ENCODE peak calls at places on chromosome 2, in four cellular contexts. J is neural progenitor cell, S is Karpas-422, M is RWPE2. F is an unnamed sample. For H3K4me1, the result is how much of the 10 kb centered on the place peaks cover.

GRCh38 chr2:100744589-100744988 is 75.3 kb upstream of the NPAS2 start:
- DNase-seq in J (no peak), S (no peak), M (no peak), F (peak)

GRCh38 chr2:114218368-114218767 is 224.1 kb upstream of the DPP10 start:
- DNase-seq in J (peak), S (no peak), M (no peak), F (no peak)

GRCh38 chr2:118055512-118056164 is 32.6 kb upstream of the INSIG2 start:
- DNase-seq in J (no peak), S (peak), M (no peak), F (no peak)

GRCh38 chr2:162914161-162914560 is 75.6 kb upstream of the KCNH7 start:
- DNase-seq in J (no peak), S (no peak), M (no peak), F (no peak)

GRCh38 chr2:18630101-18630500 is 40.7 kb upstream of the NT5C1B start:
- DNase-seq in J (no peak), S (no peak), M (no peak), F (peak)

GRCh38 chr2:6674381-6674780 is 191.3 kb downstream of the CMPK2 start:
- DNase-seq in J (peak), S (no peak), M (no peak), F (no peak)

GRCh38 chr2:71934595-71935263 is 212.9 kb downstream of the CYP26B1 start:
- DNase-seq in J (no peak), S (no peak), M (no peak), F (peak)

GRCh38 chr2:164803772-164804466 is 37.7 kb downstream of the COBLL1 start:
- DNase-seq in J (no peak), S (no peak), M (no peak), F (peak)

GRCh38 chr2:96869824-96870630 is at the start of gene SEMA4C:
- DNase-seq in J (peak), S (no peak), M (no peak), F (peak)

GRCh38 chr2:222319576-222320440 is 21.0 kb upstream of the PAX3 start:
- DNase-seq in J (no peak), S (peak), M (peak), F (peak)

GRCh38 chr2:124804014-124804940 is 779.2 kb downstream of the CNTNAP5 start:
- DNase-seq in J (peak), S (peak), M (no peak), F (peak)

GRCh38 chr2:121480826-121481225 is 49.9 kb upstream of the RNU4ATAC start:
- DNase-seq in J (no peak), S (no peak), M (peak), F (peak)

GRCh38 chr2:120868366-120868765 is 132.7 kb downstream of the GLI2 start:
- DNase-seq in J (no peak), S (no peak), M (no peak), F (no peak)

GRCh38 chr2:56515399-56515798 is 331.6 kb downstream of the CCDC85A start:
- DNase-seq in J (no peak), S (no peak), M (no peak), F (no peak)

GRCh38 chr2:203648273-203648672 is 58.2 kb upstream of the CD28 start:
- DNase-seq in J (no peak), S (no peak), M (no peak), F (peak)

GRCh38 chr2:5164806-5165525 is 527.2 kb upstream of the SOX11 start:
- DNase-seq in J (no peak), S (no peak), M (peak), F (peak)

GRCh38 chr2:199602271-199602895 is 144.6 kb upstream of the SATB2 start:
- DNase-seq in J (peak), S (no peak), M (no peak), F (peak)

GRCh38 chr2:108449410-108450200 is 599 bp downstream of the GCC2 start:
- DNase-seq in J (no peak), S (peak), M (no peak), F (peak)

GRCh38 chr2:11571170-11571569 is 37.3 kb downstream of the GREB1 start:
- DNase-seq in J (no peak), S (no peak), M (no peak), F (no peak)

GRCh38 chr2:234724850-234725249 is 227.0 kb upstream of the SH3BP4 start:
- DNase-seq in J (no peak), S (no peak), M (no peak), F (no peak)

GRCh38 chr2:8541636-8542035 is 140.2 kb upstream of the ID2 start:
- DNase-seq in J (no peak), S (no peak), M (peak), F (no peak)

GRCh38 chr2:76667764-76668163 is 854.4 kb downstream of the LRRTM4 start:
- DNase-seq in J (no peak), S (no peak), M (no peak), F (no peak)

GRCh38 chr2:151973901-151974199 is 125.0 kb downstream of the CACNB4 start:
- DNase-seq in J (peak), S (no peak), M (no peak), F (peak)

GRCh38 chr2:193502363-193503035 is 1307.8 kb upstream of the TMEFF2 start:
- DNase-seq in J (peak), S (no peak), M (no peak), F (no peak)

GRCh38 chr2:224987733-224988132 is 54.5 kb downstream of the DOCK10 start:
- DNase-seq in J (no peak), S (no peak), M (no peak), F (peak)

GRCh38 chr2:173001664-173002604 is 73.7 kb upstream of the MAP3K20 start:
- DNase-seq in J (no peak), S (no peak), M (no peak), F (no peak)

GRCh38 chr2:119671011-119671410 is 8.0 kb upstream of the TMEM177 start:
- DNase-seq in J (no peak), S (no peak), M (no peak), F (peak)
- H3K4me1 ChIP-seq in J (under half), S (under half), M (under half), F (under half)

GRCh38 chr2:217827430-217828201 is 175.2 kb downstream of the TNS1 start:
- DNase-seq in J (no peak), S (no peak), M (no peak), F (peak)
- H3K4me1 ChIP-seq in J (under half), S (under half), M (under half), F (under half)

DNA sequence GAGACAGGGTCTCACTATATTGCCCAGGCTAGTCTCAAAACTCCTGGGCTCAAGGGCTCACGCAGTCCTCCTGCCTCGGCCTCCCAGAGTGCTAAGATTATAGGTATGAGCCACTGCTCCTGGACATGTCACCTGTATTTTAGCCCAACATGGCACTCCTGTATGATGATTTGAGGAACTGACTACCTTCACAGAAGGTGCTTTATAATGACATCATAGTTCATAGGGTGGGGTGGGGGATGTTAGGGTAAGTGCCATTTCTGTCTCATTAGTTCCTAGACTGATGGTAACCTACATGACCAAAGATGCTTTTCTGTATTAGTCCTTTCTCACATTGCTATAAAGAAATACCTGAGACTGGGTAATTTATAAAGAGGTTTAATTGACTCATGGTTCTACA is 109.7 kb downstream of the MAP4K4 start:
- DNase-seq in J (no peak), S (no peak), M (no peak), F (no peak)
- H3K4me1 ChIP-seq in J (under half), S (under half), M (under half), F (half or more)

DNA sequence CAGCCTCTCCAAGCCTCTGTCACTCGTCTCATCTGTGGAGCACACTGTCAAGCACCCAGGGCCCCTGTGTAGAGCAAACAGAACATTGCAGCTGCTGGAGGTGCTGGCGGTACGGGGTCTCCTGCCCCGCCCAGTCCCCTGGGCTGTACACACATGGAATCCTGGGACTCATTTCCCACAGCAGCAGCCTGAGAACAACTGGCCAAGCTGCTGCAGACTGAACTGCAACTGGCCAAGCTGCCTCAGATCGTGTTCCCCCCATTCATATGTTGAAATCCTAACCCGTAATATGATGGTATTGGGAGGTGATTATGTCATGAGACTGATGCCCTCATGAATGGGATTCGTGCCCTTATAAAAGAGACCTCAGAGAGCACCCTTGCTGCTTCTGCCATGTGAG is 130.5 kb downstream of the NCK2 start:
- DNase-seq in J (no peak), S (no peak), M (no peak), F (no peak)
- H3K4me1 ChIP-seq in J (under half), S (under half), M (under half), F (under half)

DNA sequence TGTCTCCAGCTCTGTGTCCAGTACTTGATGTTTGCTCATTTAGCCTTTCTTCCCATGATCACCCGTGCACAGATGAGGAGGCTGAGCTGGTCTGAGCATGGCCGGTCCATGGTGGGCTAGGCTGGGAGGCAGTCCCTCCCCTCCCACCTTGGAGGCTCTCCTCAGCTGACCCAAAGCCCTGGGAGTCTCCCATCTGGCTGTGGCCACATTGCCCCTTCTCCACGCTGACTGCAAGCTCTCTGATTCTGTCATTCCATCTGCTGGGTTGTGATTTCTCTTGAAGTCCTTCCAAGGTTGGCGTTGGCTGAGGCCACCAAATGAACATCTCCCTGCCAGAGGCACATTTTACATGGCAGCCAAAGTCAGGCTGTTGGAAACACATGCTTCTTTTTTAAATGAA is 44.0 kb downstream of the ACKR3 start:
- DNase-seq in J (no peak), S (no peak), M (no peak), F (no peak)
- H3K4me1 ChIP-seq in J (under half), S (under half), M (under half), F (under half)

DNA sequence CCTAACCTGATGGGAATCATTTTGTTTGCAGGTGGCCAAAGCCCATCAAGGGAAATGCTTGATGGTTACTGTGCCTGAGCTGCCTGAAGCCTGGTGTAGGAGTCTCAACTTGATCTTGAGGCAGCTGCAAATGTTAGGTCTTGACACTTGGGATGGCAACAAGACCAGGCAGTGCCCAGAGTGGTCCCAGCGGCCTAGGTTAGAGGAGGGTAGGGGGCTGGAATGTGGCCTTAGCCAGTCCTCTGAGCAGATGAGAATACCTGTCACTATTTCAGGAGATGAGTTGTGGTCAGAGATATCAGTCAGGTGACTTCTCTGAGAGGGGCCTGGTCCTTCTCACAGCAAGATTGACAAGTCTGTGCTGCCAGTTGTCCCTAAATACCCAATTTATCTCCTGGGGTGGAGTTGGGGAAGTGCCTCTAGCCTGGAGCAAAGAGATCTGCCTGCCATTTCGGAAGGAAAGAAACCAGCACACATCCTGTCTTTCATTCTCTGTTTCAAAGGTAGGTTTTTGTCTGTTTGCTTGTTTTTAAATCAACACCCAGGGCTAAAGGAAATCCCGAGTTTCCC is 13.4 kb downstream of the SPTBN1 start:
- DNase-seq in J (no peak), S (no peak), M (no peak), F (no peak)
- H3K4me1 ChIP-seq in J (under half), S (under half), M (under half), F (under half)

F was measured in GM23248.